ENCODE peak calls at places on chromosomes 1 and 21, in six cellular contexts. W, V, R, N, X and H are unnamed samples.

GRCh38 chr1:100502052-100502792 is 35.7 kb upstream of the GPR88 start:
- DNase-seq in W (peak; percentile 23), V (no peak), R (no peak), N (no peak), X (no peak), H (no peak)

GRCh38 chr1:156931553-156931952 is 11.1 kb downstream of the LRRC71 start:
- DNase-seq in W (peak; percentile 40), V (no peak), R (no peak), N (no peak), X (no peak), H (no peak)

GRCh38 chr1:28508435-28508754 is 2.6 kb downstream of the RCC1 start:
- DNase-seq in W (no peak), V (no peak), R (no peak), N (peak; percentile 28), X (no peak), H (no peak)

GRCh38 chr1:158017800-158018595 is 24.6 kb downstream of the KIRREL1 start:
- DNase-seq in W (no peak), V (no peak), R (peak; percentile 37), N (no peak), X (no peak), H (no peak)

GRCh38 chr1:201126832-201127754 is at the start of gene ASCL5:
- DNase-seq in W (peak; percentile 59), V (peak; percentile 35), R (no peak), N (no peak), X (peak; percentile 43), H (no peak)

GRCh38 chr1:230964896-230965295 is 13.8 kb downstream of the TTC13 start:
- DNase-seq in W (no peak), V (no peak), R (no peak), N (no peak), X (no peak), H (no peak)

GRCh38 chr1:231860221-231861088 is 233.9 kb downstream of the DISC1 start:
- DNase-seq in W (no peak), V (no peak), R (no peak), N (no peak), X (no peak), H (no peak)

GRCh38 chr1:66374148-66374547 is 159.8 kb upstream of the SGIP1 start:
- DNase-seq in W (no peak), V (no peak), R (no peak), N (peak; percentile 82), X (no peak), H (no peak)

GRCh38 chr1:8142955-8143629 is 117.0 kb upstream of the ERRFI1 start:
- DNase-seq in W (peak; percentile 74), V (no peak), R (peak; percentile 31), N (no peak), X (peak; percentile 76), H (no peak)

GRCh38 chr1:228469413-228470162 is 17.6 kb upstream of the RNF187 start:
- DNase-seq in W (no peak), V (no peak), R (no peak), N (no peak), X (no peak), H (no peak)

GRCh38 chr1:106620521-106620954 is 435.9 kb upstream of the PRMT6 start:
- DNase-seq in W (no peak), V (no peak), R (peak; percentile 31), N (no peak), X (peak; percentile 2), H (no peak)
- TF ChIP-seq CTCF in W (no peak), V (no peak), R (no peak), N (no peak), X (no peak), H (no peak)

DNA sequence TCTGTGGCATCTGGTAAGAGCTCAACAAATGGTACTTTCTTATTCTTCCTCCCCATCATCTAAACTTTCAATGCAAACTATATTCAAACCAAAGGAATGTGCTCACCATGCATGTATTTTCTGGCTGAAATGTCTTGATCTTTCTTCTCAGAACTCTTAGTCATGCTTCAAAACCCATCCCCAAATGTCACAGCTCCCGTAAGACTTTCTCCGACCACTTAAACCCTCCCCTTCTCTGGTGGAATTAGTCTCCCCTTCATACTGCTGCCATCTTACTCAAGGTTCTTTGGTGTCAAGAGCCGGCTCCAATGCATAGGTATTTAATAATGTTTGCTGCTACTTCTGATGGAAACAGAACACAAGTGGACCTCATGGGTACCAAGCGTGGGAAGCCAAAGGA is 538.1 kb downstream of the MATN1 start:
- DNase-seq in W (no peak), V (no peak), R (no peak), N (no peak), X (no peak), H (no peak)
- H3K4me3 ChIP-seq in W (no peak overlapping the region), V (no peak overlapping the region), R (no peak overlapping the region), N (no peak overlapping the region), X (no peak overlapping the region), H (no peak overlapping the region)

GRCh38 chr1:41784516-41785279 is 134.0 kb downstream of the HIVEP3 start:
- DNase-seq in W (no peak), V (no peak), R (peak; percentile 80), N (no peak), X (no peak), H (no peak)
- TF ChIP-seq CTCF in W (no peak), V (no peak), R (peak; percentile 35), N (no peak), X (peak; percentile 19), H (no peak)

GRCh38 chr1:98055457-98055856 is 134.6 kb upstream of the DPYD start:
- DNase-seq in W (no peak), V (no peak), R (no peak), N (no peak), X (no peak), H (no peak)

GRCh38 chr1:98056781-98057180 is 135.9 kb upstream of the DPYD start:
- DNase-seq in W (no peak), V (no peak), R (no peak), N (no peak), X (no peak), H (no peak)

GRCh38 chr1:98054786-98055185 is 134.0 kb upstream of the DPYD start:
- DNase-seq in W (no peak), V (no peak), R (no peak), N (no peak), X (no peak), H (no peak)

GRCh38 chr1:98053471-98054366 is 132.9 kb upstream of the DPYD start:
- DNase-seq in W (peak; percentile 65), V (peak; percentile 56), R (peak; percentile 68), N (peak; percentile 69), X (peak; percentile 54), H (no peak)

DNA sequence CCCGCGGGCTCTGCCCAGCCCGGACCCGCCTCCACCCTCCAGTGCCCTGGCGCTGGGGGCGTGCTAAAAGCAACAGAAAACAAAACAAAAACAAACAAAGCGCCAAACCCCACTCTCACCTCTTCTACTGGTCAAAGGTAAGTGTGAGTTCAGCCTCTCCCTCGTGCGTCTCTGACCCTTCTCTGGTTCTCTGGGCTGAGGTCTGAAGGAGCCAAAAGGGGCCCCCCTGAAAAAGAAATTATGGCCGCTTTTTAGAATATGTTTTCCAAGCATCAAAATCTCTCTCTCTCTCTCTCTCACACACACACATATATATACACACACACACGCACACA is 133.5 kb upstream of the DPYD start:
- DNase-seq in W (no peak), V (no peak), R (no peak), N (no peak), X (no peak), H (no peak)
- H3K4me3 ChIP-seq in W (peak overlapping the region; percentile 18), V (peak overlapping the region; percentile 65), R (peak overlapping the region; percentile 25), N (no peak overlapping the region), X (peak overlapping the region; percentile 56), H (no peak overlapping the region)

GRCh38 chr21:30463713-30464112 is 16.5 kb downstream of the KRTAP19-1 start:
- DNase-seq in W (no peak), V (no peak), R (no peak), N (peak; percentile 1), X (no peak), H (no peak)
- TF ChIP-seq CTCF in W (peak; percentile 4), V (no peak), R (peak; percentile 15), N (peak; percentile 43), X (peak; percentile 48), H (no peak)

GRCh38 chr21:33658919-33659318 is 16.6 kb downstream of the ITSN1 start:
- DNase-seq in W (no peak), V (no peak), R (no peak), N (no peak), X (no peak), H (no peak)

GRCh38 chr21:33654412-33654811 is 12.1 kb downstream of the ITSN1 start:
- DNase-seq in W (no peak), V (no peak), R (no peak), N (no peak), X (no peak), H (no peak)

GRCh38 chr21:33655591-33656221 is 13.4 kb downstream of the ITSN1 start:
- DNase-seq in W (peak; percentile 97), V (no peak), R (peak; percentile 55), N (no peak), X (peak; percentile 85), H (no peak)

GRCh38 chr21:33659550-33659949 is 17.2 kb downstream of the ITSN1 start:
- DNase-seq in W (no peak), V (no peak), R (no peak), N (no peak), X (no peak), H (no peak)

GRCh38 chr21:33657124-33657842 is 15.0 kb downstream of the ITSN1 start:
- DNase-seq in W (peak; percentile 34), V (no peak), R (no peak), N (no peak), X (no peak), H (no peak)
- H3K4me3 ChIP-seq in W (no peak overlapping the region), V (no peak overlapping the region), R (no peak overlapping the region), N (no peak overlapping the region), X (no peak overlapping the region), H (no peak overlapping the region)